ENCODE peak calls at places on chromosome 21, in eight cellular contexts. I, O, X, E, F, C, W and Z are unnamed samples.

GRCh38 chr21:27146268-27146667 is 179.4 kb upstream of the ADAMTS5 start:
- DNase-seq in I (no peak), O (no peak), X (no peak), E (no peak), F (no peak), C (no peak), W (no peak), Z (no peak)

GRCh38 chr21:39852726-39853510 is 14.3 kb upstream of the PCP4 start:
- DNase-seq in I (no peak), O (no peak), X (no peak), E (no peak), F (no peak), C (no peak), W (no peak), Z (no peak)

GRCh38 chr21:27681038-27681437 is 714.1 kb upstream of the ADAMTS5 start:
- DNase-seq in I (peak; percentile 61), O (no peak), X (no peak), E (no peak), F (no peak), C (no peak), W (no peak), Z (peak; percentile 32)

GRCh38 chr21:25005388-25005787 is 601.9 kb downstream of the MRPL39 start:
- DNase-seq in I (peak; percentile 0), O (no peak), X (no peak), E (no peak), F (no peak), C (no peak), W (no peak), Z (peak; percentile 9)

GRCh38 chr21:42233067-42233981 is 14.4 kb downstream of the ABCG1 start:
- DNase-seq in I (peak; percentile 47), O (peak; percentile 74), X (peak; percentile 49), E (peak; percentile 66), F (peak; percentile 97), C (no peak), W (peak; percentile 66), Z (peak; percentile 13)

GRCh38 chr21:27769763-27770162 is 802.9 kb upstream of the ADAMTS5 start:
- DNase-seq in I (no peak), O (no peak), X (no peak), E (no peak), F (no peak), C (no peak), W (no peak), Z (no peak)

GRCh38 chr21:27572681-27573080 is 605.8 kb upstream of the ADAMTS5 start:
- DNase-seq in I (peak; percentile 92), O (no peak), X (no peak), E (no peak), F (no peak), C (no peak), W (no peak), Z (peak; percentile 53)

GRCh38 chr21:43280949-43281633 is 112.3 kb downstream of the CRYAA start:
- DNase-seq in I (no peak), O (no peak), X (no peak), E (no peak), F (no peak), C (no peak), W (no peak), Z (no peak)

GRCh38 chr21:42649122-42650032 is 4.0 kb upstream of the PDE9A start:
- DNase-seq in I (no peak), O (no peak), X (no peak), E (no peak), F (no peak), C (no peak), W (no peak), Z (no peak)

GRCh38 chr21:34707876-34708325 is 39.1 kb downstream of the CLIC6 start:
- DNase-seq in I (no peak), O (no peak), X (no peak), E (no peak), F (peak; percentile 31), C (no peak), W (peak; percentile 54), Z (no peak)

GRCh38 chr21:43016728-43017127 is 42.4 kb downstream of the PKNOX1 start:
- DNase-seq in I (no peak), O (no peak), X (no peak), E (peak; percentile 85), F (no peak), C (no peak), W (no peak), Z (no peak)

GRCh38 chr21:42381347-42381984 is 14.4 kb downstream of the TMPRSS3 start:
- DNase-seq in I (peak; percentile 54), O (peak; percentile 71), X (peak; percentile 64), E (no peak), F (peak; percentile 64), C (peak; percentile 59), W (peak; percentile 76), Z (peak; percentile 77)

GRCh38 chr21:14491269-14491681 is 54.8 kb downstream of the SAMSN1 start:
- DNase-seq in I (no peak), O (no peak), X (no peak), E (no peak), F (no peak), C (no peak), W (no peak), Z (no peak)

GRCh38 chr21:41580758-41581554 is 73.0 kb upstream of the TMPRSS2 start:
- DNase-seq in I (no peak), O (no peak), X (no peak), E (no peak), F (no peak), C (peak; percentile 27), W (no peak), Z (peak; percentile 95)

GRCh38 chr21:14918542-14918941 is 146.3 kb downstream of the NRIP1 start:
- DNase-seq in I (peak; percentile 37), O (no peak), X (no peak), E (no peak), F (no peak), C (no peak), W (no peak), Z (no peak)

GRCh38 chr21:26072891-26073615 is 97.5 kb downstream of the APP start:
- DNase-seq in I (peak; percentile 79), O (no peak), X (no peak), E (no peak), F (no peak), C (no peak), W (no peak), Z (no peak)

GRCh38 chr21:41419921-41420862 is 5.8 kb upstream of the MX1 start:
- DNase-seq in I (peak; percentile 91), O (peak; percentile 92), X (peak; percentile 87), E (peak; percentile 86), F (peak; percentile 79), C (peak; percentile 69), W (peak; percentile 86), Z (peak; percentile 89)

GRCh38 chr21:31875424-31876097 is 2.7 kb downstream of the HUNK start:
- DNase-seq in I (peak; percentile 64), O (peak; percentile 34), X (no peak), E (no peak), F (no peak), C (no peak), W (no peak), Z (no peak)
- H3K4me3 ChIP-seq in I (peak overlapping the region; percentile 43), O (no peak overlapping the region), X (peak overlapping the region; percentile 85), E (no peak overlapping the region), F (no peak overlapping the region), C (no peak overlapping the region), W (no peak overlapping the region), Z (no peak overlapping the region)

DNA sequence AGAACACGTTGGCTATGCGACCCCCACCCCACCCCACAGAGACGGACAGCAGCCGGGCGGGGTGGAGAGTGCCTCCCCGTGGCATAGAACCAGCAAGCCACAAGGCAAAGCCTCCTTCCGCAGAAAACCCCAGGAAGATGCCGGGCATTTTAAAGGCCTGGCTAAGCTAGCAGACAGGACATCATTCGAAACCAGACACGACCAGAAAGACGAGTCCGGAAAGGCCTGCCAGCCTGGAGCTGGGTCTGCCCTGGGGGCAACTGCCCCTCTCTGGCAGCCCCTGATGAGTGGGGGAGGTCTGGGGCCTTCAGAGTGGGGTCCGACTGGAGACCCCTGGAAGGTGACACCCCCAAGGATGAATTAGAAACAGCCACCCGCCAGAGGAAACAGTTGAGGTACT is 8.5 kb downstream of the FTCD start:
- DNase-seq in I (no peak), O (no peak), X (no peak), E (no peak), F (no peak), C (no peak), W (no peak), Z (no peak)
- H2AFZ ChIP-seq in I (no peak overlapping the region), O (no peak overlapping the region), X (no peak overlapping the region), E (no peak overlapping the region), F (no peak overlapping the region), C (no peak overlapping the region), W (no peak overlapping the region), Z (peak overlapping the region; percentile 16)

GRCh38 chr21:32330784-32331311 is 32.2 kb downstream of the MRAP start:
- DNase-seq in I (no peak), O (no peak), X (no peak), E (no peak), F (no peak), C (no peak), W (no peak), Z (no peak)

GRCh38 chr21:32333953-32334673 is 35.5 kb downstream of the MRAP start:
- DNase-seq in I (no peak), O (no peak), X (no peak), E (no peak), F (no peak), C (no peak), W (no peak), Z (no peak)

GRCh38 chr21:32334980-32335471 is 36.4 kb downstream of the MRAP start:
- DNase-seq in I (peak; percentile 76), O (no peak), X (no peak), E (no peak), F (no peak), C (no peak), W (no peak), Z (no peak)

GRCh38 chr21:32331444-32332305 is 33.0 kb downstream of the MRAP start:
- DNase-seq in I (no peak), O (no peak), X (no peak), E (no peak), F (no peak), C (no peak), W (no peak), Z (no peak)

DNA sequence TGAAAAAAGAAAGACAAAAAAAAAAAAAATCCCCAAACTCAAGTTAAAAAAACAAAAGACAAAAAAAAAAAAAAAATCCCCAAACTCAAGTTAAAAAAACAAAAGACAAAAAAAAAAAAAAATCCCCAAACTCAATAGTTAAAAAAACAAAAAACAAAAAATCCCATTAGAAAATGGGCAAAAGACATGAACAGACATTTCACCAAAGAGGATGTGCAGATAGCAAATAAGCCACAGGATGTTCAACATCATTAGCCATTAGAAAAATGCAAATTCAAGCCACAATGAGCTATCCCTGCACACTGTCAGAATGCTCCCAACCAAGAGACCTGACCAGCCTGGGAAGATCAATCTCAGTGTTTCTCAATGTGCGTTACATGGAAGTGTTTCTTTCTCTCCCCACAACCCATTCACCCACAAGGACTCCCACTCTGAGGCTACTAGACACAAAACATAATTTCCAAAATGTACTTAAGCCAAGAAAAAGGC is 33.9 kb downstream of the MRAP start:
- DNase-seq in I (no peak), O (no peak), X (no peak), E (no peak), F (no peak), C (no peak), W (no peak), Z (no peak)
- H3K9me2 ChIP-seq in I (no peaks in the 10 kb centered on the region), O (no peaks in the 10 kb centered on the region), X (no peaks in the 10 kb centered on the region), E (no peaks in the 10 kb centered on the region), F (no peaks in the 10 kb centered on the region), C (no peaks in the 10 kb centered on the region), W (no peaks in the 10 kb centered on the region), Z (no peaks in the 10 kb centered on the region)

DNA sequence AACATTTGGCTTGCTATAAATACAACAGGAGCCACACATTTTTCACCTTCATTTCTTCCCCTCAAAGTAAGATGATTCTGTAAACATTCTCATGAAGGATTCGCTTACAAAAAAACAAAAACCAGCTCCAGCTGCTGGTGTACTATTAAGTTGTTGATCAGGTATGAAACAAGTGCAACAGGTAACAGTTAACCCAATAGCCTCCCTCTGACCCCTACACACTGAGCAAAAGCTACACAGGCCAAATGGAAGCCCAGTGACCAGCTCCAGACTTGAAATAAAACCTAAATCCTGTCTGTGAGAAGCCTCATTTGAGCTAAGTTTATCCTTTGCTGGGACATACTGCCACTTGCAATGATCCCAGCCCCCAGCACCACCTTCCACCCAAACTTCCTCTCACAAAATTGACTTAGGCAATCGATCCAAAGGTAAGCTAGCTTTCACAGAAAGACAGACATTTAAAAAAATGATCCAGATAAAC is 991 bp downstream of the TIAM1 start:
- DNase-seq in I (peak; percentile 11), O (no peak), X (no peak), E (no peak), F (no peak), C (no peak), W (no peak), Z (peak; percentile 12)
- H3K4me3 ChIP-seq in I (peak overlapping the region; percentile 86), O (peak overlapping the region; percentile 78), X (peak overlapping the region; percentile 82), E (peak overlapping the region; percentile 56), F (no peak overlapping the region), C (peak overlapping the region; percentile 81), W (no peak overlapping the region), Z (peak overlapping the region; percentile 85)